ENCODE peak calls at places on chromosomes 12 and 14, in four cellular contexts. G is GM12878, L is HL-60, B is K562. X is an unnamed sample.

GRCh38 chr12:54394281-54394719 is 9.8 kb upstream of the ZNF385A start:
- DNase-seq in G (no peak), B (peak), L (no peak), X (no peak)

GRCh38 chr14:31893156-31893813 is 183.8 kb upstream of the ARHGAP5 start:
- DNase-seq in L (no peak), G (no peak), B (no peak), X (no peak)

GRCh38 chr12:51846911-51847829 is 1.3 kb downstream of the FIGNL2 start:
- DNase-seq in G (no peak), L (no peak), B (no peak), X (no peak)

GRCh38 chr12:53338916-53339315 is 2.8 kb upstream of the SP7 start:
- DNase-seq in L (no peak), B (no peak), G (no peak), X (no peak)

GRCh38 chr12:98002887-98003493 is 512.4 kb upstream of the TMPO start:
- DNase-seq in L (no peak), G (no peak), B (peak), X (peak)

GRCh38 chr14:93042968-93043940 is 72.5 kb downstream of the ITPK1 start:
- DNase-seq in G (no peak), L (no peak), B (no peak), X (no peak)

GRCh38 chr14:58362798-58363412 is 32.8 kb upstream of the TOMM20L start:
- DNase-seq in G (no peak), L (peak), B (peak), X (no peak)

GRCh38 chr14:44847910-44848309 is 113.8 kb downstream of the KLHL28 start:
- DNase-seq in L (no peak), G (no peak), B (no peak), X (no peak)

GRCh38 chr14:71238835-71239234 is 331.6 kb downstream of the PCNX1 start:
- DNase-seq in B (no peak), L (no peak), G (no peak), X (no peak)

GRCh38 chr14:68628605-68629310 is 164.1 kb downstream of the ZFP36L1 start:
- DNase-seq in G (no peak), L (no peak), B (no peak), X (no peak)

GRCh38 chr14:56358265-56358664 is 221.3 kb upstream of the TMEM260 start:
- DNase-seq in G (no peak), L (no peak), B (no peak), X (no peak)

GRCh38 chr14:56357478-56357877 is 222.1 kb upstream of the TMEM260 start:
- DNase-seq in G (no peak), L (no peak), B (no peak), X (no peak)

DNA sequence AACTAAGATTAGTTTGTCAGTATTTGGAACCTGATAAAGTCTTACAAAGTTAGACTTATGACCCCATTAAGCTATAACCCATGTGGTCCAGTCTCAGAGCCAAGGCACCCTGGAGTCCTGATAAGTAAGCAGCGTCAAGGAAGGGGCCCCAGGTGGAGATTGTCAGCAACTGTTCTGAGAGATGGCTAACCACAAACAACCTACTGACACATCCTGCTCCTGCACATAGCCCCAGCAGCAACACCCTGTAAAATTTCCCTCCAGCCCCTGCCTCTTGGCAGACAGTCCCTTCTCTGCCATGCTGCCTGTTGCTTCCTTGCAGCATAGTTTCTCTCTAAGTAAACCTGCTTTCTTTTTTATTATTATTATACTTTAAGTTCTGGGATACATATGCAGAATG is 220.4 kb upstream of the TMEM260 start:
- DNase-seq in L (no peak), B (peak), G (no peak), X (no peak)
- TF ChIP-seq SPI1 in L (no peak), B (no peak), G (no peak), X (no peak)

DNA sequence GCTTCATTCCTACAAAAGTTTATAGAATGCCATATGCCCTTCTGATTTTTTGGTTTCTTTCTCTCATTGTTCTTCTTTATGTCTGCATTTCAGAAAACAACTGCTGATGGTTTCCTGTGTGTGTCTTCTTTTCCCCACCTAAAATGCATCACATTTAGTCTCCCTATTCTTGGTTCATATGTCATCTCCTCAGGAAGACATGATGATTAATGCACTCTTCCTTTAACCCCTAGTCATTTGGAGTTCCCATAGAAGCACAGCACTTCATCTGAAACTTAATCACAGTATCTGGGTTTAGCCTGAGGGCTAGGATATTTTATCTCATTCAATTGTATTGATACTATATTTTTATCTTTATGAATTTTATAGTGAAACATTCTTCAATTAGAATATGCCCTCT is 21.5 kb downstream of the GNPNAT1 start:
- DNase-seq in B (no peak), G (no peak), L (no peak), X (no peak)
- TF ChIP-seq SPI1 in B (no peak), G (no peak), L (no peak), X (no peak)

GRCh38 chr14:103109789-103110415 is 13.4 kb upstream of the TNFAIP2 start:
- DNase-seq in B (peak), L (no peak), G (no peak), X (no peak)

GRCh38 chr14:103112488-103113243 is 10.6 kb upstream of the TNFAIP2 start:
- DNase-seq in L (no peak), B (peak), G (no peak), X (no peak)

GRCh38 chr14:103108749-103109207 is 14.3 kb downstream of the EXOC3L4 start:
- DNase-seq in L (peak), G (no peak), B (peak), X (peak)

GRCh38 chr14:103111297-103111981 is 11.8 kb upstream of the TNFAIP2 start:
- DNase-seq in G (no peak), B (no peak), L (no peak), X (no peak)

DNA sequence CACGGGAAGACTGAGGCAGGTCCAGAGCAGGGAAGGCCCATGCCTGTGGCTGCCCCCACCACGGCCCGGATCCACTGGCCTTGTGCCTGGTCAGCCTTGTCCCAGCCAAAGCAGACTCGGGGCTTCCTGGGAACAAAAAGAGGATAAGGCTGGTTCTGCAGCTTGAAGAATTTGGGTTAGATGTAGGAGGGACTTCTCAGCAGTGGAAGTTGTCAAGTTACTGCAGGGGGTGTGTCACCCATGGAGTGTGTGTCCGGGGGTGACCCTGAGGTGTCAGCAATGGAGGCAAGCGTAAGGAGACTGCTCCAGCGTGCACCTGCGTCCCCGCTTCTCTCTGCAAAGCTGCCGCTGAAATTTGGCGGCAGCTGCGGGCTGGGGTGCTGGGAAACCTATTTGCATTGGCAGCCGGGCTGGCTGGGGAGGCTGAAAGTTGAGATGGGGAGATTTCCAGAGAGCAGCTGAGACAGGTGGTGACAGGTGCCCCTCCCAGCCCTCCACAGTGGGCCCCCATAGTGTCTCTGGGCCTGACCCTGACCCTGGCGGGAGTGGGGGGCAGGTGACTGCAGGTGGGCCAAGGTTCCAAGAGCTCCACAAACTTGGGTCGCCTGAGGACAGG is 12.5 kb upstream of the TNFAIP2 start:
- DNase-seq in B (no peak), L (no peak), G (no peak), X (no peak)
- TF ChIP-seq SPI1 in B (no peak), L (no peak), G (no peak), X (no peak)

GRCh38 chr12:94783343-94783742 is 133.0 kb upstream of the TMCC3 start:
- DNase-seq in G (no peak), B (no peak), L (no peak), X (no peak)

GRCh38 chr12:94777936-94778335 is 127.6 kb upstream of the TMCC3 start:
- DNase-seq in G (no peak), L (no peak), B (no peak), X (no peak)

GRCh38 chr12:94781835-94782234 is 131.5 kb upstream of the TMCC3 start:
- DNase-seq in G (no peak), L (no peak), B (no peak), X (no peak)

GRCh38 chr12:94783862-94784261 is 133.5 kb upstream of the TMCC3 start:
- DNase-seq in L (no peak), G (no peak), B (no peak), X (no peak)

DNA sequence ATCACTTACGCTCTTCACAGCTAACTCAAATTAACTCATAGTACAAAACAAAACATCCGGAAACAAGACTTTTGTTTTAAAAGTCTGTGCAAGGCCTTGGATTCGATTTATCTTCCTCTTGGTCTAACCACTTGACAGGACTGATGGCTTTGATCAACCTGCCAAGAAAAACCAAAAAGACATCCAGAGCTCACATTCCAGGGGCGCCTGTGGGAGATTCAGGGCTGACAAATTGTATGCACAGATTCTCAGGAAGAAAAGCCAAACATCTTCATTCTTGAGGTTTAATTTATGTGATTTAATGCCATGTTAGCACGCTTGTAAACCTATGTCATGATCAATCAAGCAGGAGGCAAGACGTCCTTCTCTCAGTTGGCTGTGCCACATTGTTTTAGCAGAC is 129.2 kb upstream of the TMCC3 start:
- DNase-seq in L (no peak), B (no peak), G (no peak), X (no peak)
- TF ChIP-seq SPI1 in L (no peak), B (no peak), G (no peak), X (no peak)

DNA sequence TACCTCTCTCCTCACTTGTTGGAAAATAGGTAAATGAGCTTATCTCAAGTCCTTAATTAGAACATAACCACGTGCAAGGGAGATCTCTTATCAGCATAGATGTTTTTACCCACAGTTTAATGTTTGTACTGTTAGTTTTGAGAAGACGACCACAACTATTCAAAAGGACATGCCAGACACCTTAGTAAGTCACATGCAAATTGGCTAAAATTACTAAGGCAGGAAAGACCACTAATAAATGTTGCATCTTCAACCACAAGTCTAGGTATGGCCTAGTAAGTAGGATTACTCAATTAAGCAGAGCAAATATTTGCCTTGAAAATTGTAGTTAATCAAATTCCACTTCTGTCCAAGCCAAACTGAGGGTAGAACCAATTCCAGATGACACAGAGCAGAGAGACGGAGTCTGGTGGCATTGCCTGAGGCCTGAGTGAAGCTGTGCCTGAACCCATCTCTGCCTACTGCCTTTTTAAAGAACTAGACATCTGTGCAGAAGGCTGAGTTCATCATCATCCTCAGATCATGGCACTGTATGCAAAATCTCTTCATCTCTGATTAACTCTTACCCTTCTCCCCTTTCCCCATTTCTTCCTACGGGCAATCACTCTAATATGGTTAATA is 29.7 kb upstream of the CHST11 start:
- DNase-seq in G (no peak), L (no peak), B (no peak), X (no peak)
- TF ChIP-seq SPI1 in G (no peak), L (no peak), B (no peak), X (no peak)

DNA sequence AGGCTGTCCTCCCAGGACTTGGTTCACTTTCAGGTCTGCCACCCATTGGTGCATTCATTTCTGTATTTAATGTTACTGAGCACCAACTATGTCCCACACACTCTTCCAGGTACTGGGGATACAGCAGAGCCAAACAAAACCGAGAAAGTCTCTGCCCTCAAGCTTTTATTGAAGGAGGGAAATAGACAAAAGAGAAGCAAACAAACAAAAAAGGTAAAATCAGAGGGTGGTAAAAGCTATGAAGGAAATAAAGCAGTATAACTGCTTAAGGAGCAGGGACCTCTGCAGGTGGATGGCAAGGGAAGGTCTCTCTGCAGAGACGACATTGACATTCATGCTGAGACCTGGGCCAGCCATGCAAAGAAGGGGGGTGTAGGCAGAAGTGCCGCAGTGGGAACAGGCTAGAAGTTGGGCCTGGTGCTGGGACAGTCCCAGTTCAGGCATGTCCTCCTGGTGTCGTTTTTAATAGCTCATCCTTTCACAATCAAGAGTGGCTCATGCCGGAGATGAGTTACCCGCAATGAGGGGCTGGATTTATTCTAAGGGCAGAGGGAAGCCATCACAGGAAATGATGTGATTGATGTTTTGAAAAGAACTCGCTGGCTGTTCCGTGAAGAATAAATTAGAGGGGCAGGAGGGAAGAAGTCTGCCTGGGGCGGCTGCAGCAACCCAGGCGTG is 72.8 kb downstream of the IRF2BPL start:
- DNase-seq in B (peak), G (peak), L (no peak), X (no peak)
- TF ChIP-seq SPI1 in B (no peak), G (no peak), L (no peak), X (peak)

GRCh38 chr14:53035336-53035735 is 84.5 kb upstream of the FERMT2 start:
- DNase-seq in L (no peak), B (no peak), G (no peak), X (no peak)

GRCh38 chr14:53035796-53036195 is 84.9 kb upstream of the FERMT2 start:
- DNase-seq in G (no peak), B (no peak), L (no peak), X (no peak)

GRCh38 chr14:53038629-53039028 is 87.8 kb upstream of the FERMT2 start:
- DNase-seq in B (no peak), L (no peak), G (no peak), X (no peak)

GRCh38 chr14:53034688-53035087 is 83.8 kb upstream of the FERMT2 start:
- DNase-seq in B (no peak), L (no peak), G (no peak), X (no peak)

DNA sequence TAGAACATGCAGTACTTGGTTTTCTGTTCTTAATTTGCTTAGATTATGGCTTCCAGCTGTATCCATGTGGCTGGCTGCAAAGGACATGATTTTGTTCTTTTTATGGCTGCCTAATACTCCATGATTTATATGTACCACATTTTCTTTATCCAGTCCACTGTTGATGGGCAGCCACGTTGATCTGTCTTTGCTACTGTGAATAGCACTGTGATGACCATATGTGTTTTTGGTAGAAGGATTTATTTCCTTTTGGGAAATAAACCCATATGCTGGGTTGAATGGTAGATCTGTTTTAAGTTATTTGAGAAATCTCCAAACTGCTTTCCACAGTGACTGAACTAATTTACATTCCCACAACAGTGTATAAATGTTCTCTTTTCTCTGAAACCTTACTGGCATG is 86.2 kb upstream of the FERMT2 start:
- DNase-seq in L (no peak), G (no peak), B (no peak), X (no peak)
- TF ChIP-seq SPI1 in L (no peak), G (no peak), B (no peak), X (no peak)

DNA sequence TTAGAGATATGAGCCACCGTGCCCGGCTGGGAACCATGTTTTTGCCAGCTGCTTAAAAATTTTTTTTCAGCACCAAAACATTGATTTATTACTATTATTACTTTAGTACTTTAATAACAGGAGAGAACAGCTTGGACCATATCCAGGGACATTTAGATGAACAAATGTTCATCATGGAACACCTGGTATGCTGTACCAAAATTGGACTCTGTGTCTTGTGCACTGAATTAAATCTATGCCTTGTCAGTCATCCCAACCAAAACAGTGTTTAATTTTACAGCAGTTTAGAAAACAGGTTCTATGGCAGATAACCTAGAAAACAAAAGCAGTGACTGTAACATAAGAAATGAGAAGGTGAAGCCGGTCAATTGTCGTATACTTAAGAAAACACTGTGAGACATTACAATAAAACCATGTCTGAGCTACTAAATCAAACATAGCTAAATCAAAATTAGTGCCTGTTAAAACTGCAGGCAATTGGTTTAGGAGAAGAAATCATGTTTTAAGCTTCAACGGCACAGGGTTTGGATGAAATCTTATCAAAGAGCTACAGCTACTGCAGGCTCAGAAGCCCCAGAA is 58.2 kb upstream of the PYGL start:
- DNase-seq in L (no peak), G (no peak), B (no peak), X (no peak)
- TF ChIP-seq SPI1 in L (no peak), G (no peak), B (no peak), X (no peak)

GRCh38 chr12:82650627-82651337 is 35.9 kb upstream of the TMTC2 start:
- DNase-seq in B (peak), G (peak), L (no peak), X (no peak)
- TF ChIP-seq SPI1 in B (no peak), G (no peak), L (no peak), X (no peak)

GRCh38 chr14:77657244-77657643 is 40.8 kb upstream of the SPTLC2 start:
- DNase-seq in L (no peak), G (no peak), B (no peak), X (no peak)

GRCh38 chr14:77654001-77654431 is 37.6 kb upstream of the SPTLC2 start:
- DNase-seq in G (no peak), L (no peak), B (no peak), X (no peak)

GRCh38 chr14:77663289-77663688 is 44.5 kb downstream of the ALKBH1 start:
- DNase-seq in B (no peak), G (no peak), L (no peak), X (no peak)

GRCh38 chr14:77660754-77661153 is 44.3 kb upstream of the SPTLC2 start:
- DNase-seq in L (no peak), B (no peak), G (no peak), X (no peak)

DNA sequence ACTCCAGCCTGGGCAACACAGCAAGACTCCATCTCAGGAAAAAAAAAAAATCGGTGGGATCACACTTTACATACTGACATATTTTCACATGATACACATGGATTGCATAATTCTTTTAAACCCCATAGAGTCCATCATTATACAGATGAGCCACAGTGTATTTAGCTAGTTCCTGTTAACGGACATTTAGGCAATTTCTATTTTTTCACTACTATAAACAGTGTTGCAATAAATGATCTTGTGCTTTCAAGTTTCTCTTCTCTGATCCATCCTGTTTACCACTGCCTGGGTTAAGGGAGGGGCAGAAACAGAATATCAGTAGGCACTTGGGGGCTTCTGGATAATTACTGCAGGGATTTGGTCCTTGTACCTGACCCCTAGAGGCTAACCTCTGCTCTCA is 43.4 kb upstream of the SPTLC2 start:
- DNase-seq in G (no peak), B (no peak), L (peak), X (no peak)
- TF ChIP-seq SPI1 in G (no peak), B (no peak), L (no peak), X (no peak)

X was measured in GM12891.